ENCODE peak calls at places on chromosomes 5 and 9, in eight cellular contexts. L is neural progenitor cell, D is body of pancreas, A is psoas muscle, I is IMR-90, S is heart right ventricle, Z is tibial nerve, M is pancreas. J is an unnamed sample. For H3K36me3 and H3K27me3, the result is how much of the 10 kb centered on the place peaks cover.

GRCh38 chr9:18743421-18743820 is 269.5 kb downstream of the ADAMTSL1 start:
- DNase-seq in L (no peak), D (peak), A (no peak), I (no peak), S (no peak), Z (no peak), M (no peak), J (no peak)

GRCh38 chr5:164742025-164742424 is 1236.6 kb downstream of the MAT2B start:
- DNase-seq in L (no peak), D (no peak), A (no peak), I (no peak), S (no peak), Z (no peak), M (no peak), J (no peak)

GRCh38 chr5:131386779-131387178 is 122.9 kb downstream of the CDC42SE2 start:
- DNase-seq in L (no peak), D (no peak), A (no peak), I (peak), S (no peak), Z (no peak), M (no peak), J (no peak)

GRCh38 chr5:140567136-140567818 is 2.6 kb downstream of the SLC35A4 start:
- DNase-seq in L (no peak), D (no peak), A (no peak), I (no peak), S (peak), Z (no peak), M (peak), J (no peak)

GRCh38 chr5:79795764-79796398 is 106.2 kb downstream of the CMYA5 start:
- DNase-seq in L (no peak), D (peak), A (peak), I (no peak), S (peak), Z (no peak), M (peak), J (no peak)

GRCh38 chr9:136696502-136696901 is 9.2 kb upstream of the AGPAT2 start:
- DNase-seq in L (no peak), D (peak), A (no peak), I (no peak), S (no peak), Z (no peak), M (peak), J (no peak)

GRCh38 chr9:134585746-134586706 is 55.6 kb upstream of the COL5A1 start:
- DNase-seq in L (no peak), D (no peak), A (no peak), I (peak), S (no peak), Z (no peak), M (no peak), J (peak)

GRCh38 chr5:110956280-110956912 is 115.1 kb upstream of the TSLP start:
- DNase-seq in L (no peak), D (no peak), A (no peak), I (no peak), S (no peak), Z (no peak), M (no peak), J (no peak)

GRCh38 chr9:124735121-124735520 is 36.0 kb downstream of the NR6A1 start:
- DNase-seq in L (no peak), D (no peak), A (no peak), I (peak), S (no peak), Z (no peak), M (no peak), J (no peak)

GRCh38 chr9:76818271-76818670 is 54.0 kb downstream of the PCA3 start:
- DNase-seq in L (no peak), D (peak), A (peak), I (peak), S (peak), Z (no peak), M (peak), J (peak)

GRCh38 chr9:78566948-78567675 is 270.2 kb downstream of the PSAT1 start:
- DNase-seq in L (no peak), D (no peak), A (no peak), I (peak), S (no peak), Z (no peak), M (no peak), J (no peak)

GRCh38 chr9:129609486-129610192 is 11.3 kb downstream of the C9orf50 start:
- DNase-seq in L (peak), D (no peak), A (peak), I (no peak), S (peak), Z (no peak), M (peak), J (no peak)

GRCh38 chr5:172932313-172933017 is 26.8 kb upstream of the RPL26L1 start:
- DNase-seq in L (peak), D (peak), A (peak), I (peak), S (peak), Z (peak), M (peak), J (peak)
- H3K36me3 ChIP-seq in L (under half), D (under half), A (under half), I (under half), S (under half), Z (under half), M (under half), J (under half)

GRCh38 chr5:1770443-1770802 is 29.2 kb downstream of the MRPL36 start:
- DNase-seq in L (no peak), D (no peak), A (no peak), I (no peak), S (no peak), Z (no peak), M (no peak), J (no peak)
- H3K27me3 ChIP-seq in L (under half), D (under half), A (under half), I (under half), S (under half), Z (under half), M (under half), J (under half)

GRCh38 chr9:137749511-137749910 is 128.1 kb upstream of the CACNA1B start:
- DNase-seq in L (no peak), D (no peak), A (no peak), I (no peak), S (no peak), Z (no peak), M (no peak), J (no peak)

GRCh38 chr9:137750007-137750406 is 127.6 kb upstream of the CACNA1B start:
- DNase-seq in L (no peak), D (no peak), A (no peak), I (no peak), S (no peak), Z (no peak), M (no peak), J (no peak)

GRCh38 chr9:137748311-137748710 is 129.3 kb upstream of the CACNA1B start:
- DNase-seq in L (no peak), D (no peak), A (no peak), I (no peak), S (no peak), Z (no peak), M (no peak), J (no peak)

GRCh38 chr9:137750563-137750962 is 127.0 kb upstream of the CACNA1B start:
- DNase-seq in L (peak), D (no peak), A (no peak), I (no peak), S (no peak), Z (no peak), M (no peak), J (no peak)

DNA sequence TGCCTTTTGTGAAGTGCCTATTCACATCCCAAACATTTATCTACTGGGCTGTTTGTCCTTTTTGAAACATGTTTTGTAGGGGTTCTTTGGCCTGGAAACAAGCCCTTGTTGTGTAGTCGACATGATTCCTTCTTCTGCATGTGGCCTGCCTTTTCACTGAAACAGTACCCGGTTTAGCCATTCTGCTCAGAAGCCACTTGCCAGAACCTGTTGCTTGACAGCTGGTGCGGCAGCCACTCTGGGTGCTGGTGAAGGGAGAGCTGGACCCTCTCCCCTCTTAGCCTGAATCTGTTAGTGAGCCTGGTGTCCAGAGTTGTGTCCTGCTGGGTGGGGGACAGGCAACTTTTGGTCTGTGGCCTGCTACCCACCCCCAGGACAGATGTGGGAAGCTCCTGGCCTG is 128.8 kb upstream of the CACNA1B start:
- DNase-seq in L (no peak), D (no peak), A (no peak), I (no peak), S (no peak), Z (no peak), M (no peak), J (no peak)
- H3K36me3 ChIP-seq in L (under half), D (under half), A (under half), I (under half), S (under half), Z (under half), M (under half), J (under half)

DNA sequence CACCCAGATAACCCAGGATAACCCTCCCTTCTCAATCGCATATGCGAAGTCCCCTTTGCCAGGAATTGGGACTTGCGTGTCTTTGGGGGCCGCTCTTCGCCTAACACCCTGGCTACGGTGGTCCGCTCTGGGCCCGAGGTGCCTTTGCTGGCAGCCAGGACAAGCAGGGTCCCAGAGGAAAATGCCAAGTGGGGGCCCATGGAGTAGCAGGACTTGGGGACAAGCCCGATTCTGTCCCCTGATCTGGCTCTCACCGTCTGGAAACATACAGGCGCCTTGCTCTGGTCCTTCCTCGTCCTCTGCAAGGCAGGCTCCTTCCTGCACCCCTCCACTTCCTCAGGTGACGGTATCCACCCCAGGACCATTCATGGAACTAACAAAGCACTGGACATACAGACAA is 78.1 kb upstream of the UNC5A start:
- DNase-seq in L (no peak), D (no peak), A (no peak), I (no peak), S (no peak), Z (no peak), M (no peak), J (no peak)
- H3K27me3 ChIP-seq in L (under half), D (under half), A (half or more), I (half or more), S (half or more), Z (under half), M (under half), J (under half)

GRCh38 chr9:113669523-113670115 is 206.1 kb downstream of the RGS3 start:
- DNase-seq in L (no peak), D (no peak), A (no peak), I (peak), S (no peak), Z (no peak), M (no peak), J (no peak)
- H3K36me3 ChIP-seq in L (under half), D (under half), A (under half), I (under half), S (under half), Z (under half), M (under half), J (under half)